ENCODE peak calls at places on chromosomes 6 and 20, in five cellular contexts. M is A673, L is kidney glomerular epithelial cell, Y is M059J, Z is EL. U is an unnamed sample.

GRCh38 chr20:34535301-34535840 is 19.1 kb downstream of the DYNLRB1 start:
- DNase-seq in M (no peak), L (no peak), Z (no peak), Y (no peak), U (no peak)

GRCh38 chr20:48750941-48751620 is 76.7 kb downstream of the PREX1 start:
- DNase-seq in M (peak), L (no peak), Z (no peak), Y (peak), U (no peak)

GRCh38 chr6:43746071-43746470 is 23.9 kb upstream of the VEGFA start:
- DNase-seq in Y (no peak), L (no peak), M (no peak), Z (no peak), U (no peak)

GRCh38 chr6:149781715-149782114 is 32.2 kb downstream of the PCMT1 start:
- DNase-seq in Y (no peak), L (no peak), Z (no peak), M (no peak), U (no peak)

GRCh38 chr20:2421247-2421646 is 40.5 kb downstream of the TGM6 start:
- DNase-seq in L (peak), M (no peak), Y (peak), Z (no peak), U (peak)

GRCh38 chr20:12153616-12154015 is 235.9 kb downstream of the BTBD3 start:
- DNase-seq in M (no peak), Y (peak), Z (no peak), L (no peak), U (peak)

GRCh38 chr6:14807130-14807529 is 438.7 kb upstream of the JARID2 start:
- DNase-seq in Y (no peak), L (no peak), Z (no peak), M (no peak), U (no peak)

GRCh38 chr6:30683137-30683979 is 3.1 kb downstream of the PPP1R18 start:
- DNase-seq in Y (peak), Z (peak), L (no peak), M (no peak), U (no peak)

GRCh38 chr6:148653138-148653776 is 93.6 kb upstream of the UST start:
- DNase-seq in Y (peak), L (no peak), M (peak), Z (peak), U (no peak)

GRCh38 chr6:127855542-127856159 is 45.2 kb downstream of the THEMIS start:
- DNase-seq in L (peak), M (peak), Y (peak), Z (peak), U (peak)

GRCh38 chr6:121951918-121952379 is 447.5 kb upstream of the HSF2 start:
- DNase-seq in Y (peak), M (peak), L (no peak), Z (peak), U (peak)

GRCh38 chr6:170093276-170093657 is 197.6 kb downstream of the DLL1 start:
- DNase-seq in L (no peak), M (no peak), Y (no peak), Z (no peak), U (no peak)

GRCh38 chr6:168078199-168078942 is 641 bp downstream of the FRMD1 start:
- DNase-seq in L (peak), Z (no peak), M (no peak), Y (peak), U (no peak)

GRCh38 chr6:41155132-41155805 is 1.1 kb upstream of the TREML1 start:
- DNase-seq in Z (no peak), M (no peak), Y (no peak), L (peak), U (no peak)

U was measured in HCEC 1CT.